ENCODE peak calls at places on chromosomes 1 and 21, in ten cellular contexts. Q is glutamatergic neuron, H is NB4, Y is stomach, G is progenitor cell of endocrine pancreas, M is tibial nerve, L is fibroblast of mammary gland, I is B cell, X is cardiac fibroblast, R is mucosa of descending colon. V is an unnamed sample.

GRCh38 chr1:167105150-167105840 is 11.4 kb downstream of the STYXL2 start:
- DNase-seq in Q (no peak), L (no peak), I (no peak), H (peak; percentile 4), R (no peak), G (no peak), M (no peak), X (no peak), Y (no peak), V (no peak)

GRCh38 chr21:35265170-35265877 is 216.2 kb upstream of the RUNX1 start:
- DNase-seq in I (no peak), Y (no peak), X (peak; percentile 86), Q (no peak), G (no peak), H (no peak), R (no peak), M (no peak), L (peak; percentile 93), V (no peak)

GRCh38 chr1:64877598-64877997 is 88.8 kb downstream of the JAK1 start:
- DNase-seq in L (no peak), H (no peak), M (no peak), Y (no peak), Q (no peak), X (no peak), I (no peak), R (no peak), G (no peak), V (no peak)

GRCh38 chr1:199272690-199273089 is 633.9 kb downstream of the PTPRC start:
- DNase-seq in Q (no peak), I (no peak), G (no peak), R (no peak), H (no peak), M (no peak), L (peak; percentile 80), Y (peak; percentile 63), X (peak; percentile 95), V (no peak)

GRCh38 chr1:183735069-183735860 is 69.7 kb upstream of the RGL1 start:
- DNase-seq in L (peak; percentile 22), G (no peak), X (peak; percentile 29), H (no peak), M (no peak), Y (no peak), Q (no peak), I (no peak), R (no peak), V (no peak)

GRCh38 chr1:224339422-224340033 is 9.6 kb upstream of the NVL start:
- DNase-seq in X (no peak), M (no peak), R (no peak), I (no peak), G (no peak), L (no peak), Q (no peak), Y (no peak), H (no peak), V (no peak)

GRCh38 chr1:33852711-33853110 is 11.2 kb upstream of the HMGB4 start:
- DNase-seq in M (no peak), X (no peak), Q (no peak), I (no peak), H (no peak), R (no peak), G (no peak), Y (no peak), L (peak; percentile 53), V (no peak)

GRCh38 chr21:31255846-31256395 is 88.1 kb downstream of the TIAM1 start:
- DNase-seq in H (no peak), I (no peak), G (no peak), R (no peak), L (no peak), Q (no peak), Y (no peak), M (no peak), X (no peak), V (no peak)

GRCh38 chr1:167409183-167409582 is 109.1 kb downstream of the CD247 start:
- DNase-seq in Q (no peak), G (no peak), L (no peak), X (no peak), M (no peak), H (peak; percentile 15), I (no peak), Y (no peak), R (peak; percentile 33), V (no peak)

GRCh38 chr1:163115887-163116286 is 46.7 kb downstream of the RGS4 start:
- DNase-seq in M (no peak), L (no peak), X (no peak), Y (no peak), Q (no peak), G (no peak), R (no peak), I (no peak), H (no peak), V (no peak)

GRCh38 chr1:30661311-30661710 is 62.1 kb downstream of the MATN1 start:
- DNase-seq in Q (no peak), M (no peak), R (no peak), G (no peak), H (no peak), I (no peak), Y (no peak), L (no peak), X (no peak), V (no peak)

GRCh38 chr1:230375795-230376194 is 50.3 kb downstream of the PGBD5 start:
- DNase-seq in I (no peak), L (no peak), R (no peak), M (no peak), H (no peak), G (no peak), X (no peak), Q (no peak), Y (no peak), V (no peak)

GRCh38 chr21:15894596-15894995 is 164.8 kb downstream of the USP25 start:
- DNase-seq in R (no peak), M (no peak), H (peak; percentile 5), Y (no peak), X (peak; percentile 55), L (peak; percentile 51), I (no peak), G (no peak), Q (no peak), V (no peak)

GRCh38 chr21:44870748-44871495 is 2.6 kb downstream of the PTTG1IP start:
- DNase-seq in Q (no peak), Y (peak; percentile 56), M (no peak), R (peak; percentile 57), G (no peak), I (no peak), L (no peak), X (peak; percentile 22), H (no peak), V (no peak)

GRCh38 chr1:12622506-12622905 is 4.5 kb upstream of the DHRS3 start:
- DNase-seq in R (no peak), Y (peak; percentile 76), H (no peak), G (no peak), Q (no peak), M (no peak), I (no peak), X (no peak), L (no peak), V (no peak)

GRCh38 chr1:212234431-212235298 is 50.5 kb upstream of the PPP2R5A start:
- DNase-seq in X (peak; percentile 94), G (no peak), Y (no peak), L (peak; percentile 97), R (no peak), H (peak; percentile 90), Q (no peak), M (no peak), I (no peak), V (no peak)

GRCh38 chr1:25026757-25027450 is 96.8 kb upstream of the RUNX3 start:
- DNase-seq in Q (no peak), I (no peak), M (no peak), G (no peak), X (no peak), R (no peak), Y (no peak), H (no peak), L (no peak), V (no peak)
- TF ChIP-seq CTCF in Q (no peak), I (no peak), M (no peak), G (no peak), X (no peak), R (no peak), Y (no peak), H (no peak), L (no peak), V (no peak)

DNA sequence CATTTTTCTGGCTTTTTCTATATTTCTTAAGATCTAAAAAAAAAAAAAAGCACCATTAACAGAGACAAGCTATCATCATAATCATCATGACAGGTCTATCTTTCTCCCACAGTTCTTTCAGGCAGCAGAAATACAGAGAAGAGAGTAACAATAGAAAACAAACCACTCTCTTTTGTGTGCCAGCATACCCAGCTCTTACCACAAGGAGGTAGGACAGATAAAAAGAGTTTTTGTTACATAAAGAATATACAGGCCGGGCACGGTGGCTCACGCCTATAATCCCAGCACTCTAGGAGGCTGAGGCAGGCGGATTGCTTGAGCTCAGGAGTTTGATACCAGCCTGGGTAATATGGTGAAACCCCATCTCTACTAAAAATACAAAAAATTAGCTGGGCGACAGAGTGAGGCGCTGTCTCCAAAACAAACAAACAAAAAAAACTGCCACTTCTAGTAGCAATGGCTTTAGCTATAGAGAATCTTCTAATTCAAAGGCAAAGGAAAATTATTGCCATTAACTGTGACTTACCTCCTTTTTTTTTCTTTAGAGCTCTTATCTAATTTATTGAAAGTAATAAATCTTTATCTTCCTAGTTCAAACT is 39.7 kb downstream of the ANKRD13C start:
- DNase-seq in X (no peak), I (no peak), M (no peak), L (no peak), G (no peak), Y (no peak), Q (no peak), H (no peak), R (no peak), V (no peak)
- TF ChIP-seq CTCF in X (no peak), I (no peak), M (no peak), L (no peak), G (peak; percentile 12), Y (no peak), Q (no peak), H (no peak), R (no peak), V (no peak)

GRCh38 chr1:222930097-222930496 is 115.3 kb downstream of the DISP1 start:
- DNase-seq in Y (no peak), M (no peak), X (no peak), L (no peak), I (no peak), Q (no peak), R (no peak), H (no peak), G (no peak), V (no peak)
- TF ChIP-seq CTCF in Y (no peak), M (no peak), X (no peak), L (no peak), I (no peak), Q (no peak), R (no peak), H (no peak), G (no peak), V (no peak)

DNA sequence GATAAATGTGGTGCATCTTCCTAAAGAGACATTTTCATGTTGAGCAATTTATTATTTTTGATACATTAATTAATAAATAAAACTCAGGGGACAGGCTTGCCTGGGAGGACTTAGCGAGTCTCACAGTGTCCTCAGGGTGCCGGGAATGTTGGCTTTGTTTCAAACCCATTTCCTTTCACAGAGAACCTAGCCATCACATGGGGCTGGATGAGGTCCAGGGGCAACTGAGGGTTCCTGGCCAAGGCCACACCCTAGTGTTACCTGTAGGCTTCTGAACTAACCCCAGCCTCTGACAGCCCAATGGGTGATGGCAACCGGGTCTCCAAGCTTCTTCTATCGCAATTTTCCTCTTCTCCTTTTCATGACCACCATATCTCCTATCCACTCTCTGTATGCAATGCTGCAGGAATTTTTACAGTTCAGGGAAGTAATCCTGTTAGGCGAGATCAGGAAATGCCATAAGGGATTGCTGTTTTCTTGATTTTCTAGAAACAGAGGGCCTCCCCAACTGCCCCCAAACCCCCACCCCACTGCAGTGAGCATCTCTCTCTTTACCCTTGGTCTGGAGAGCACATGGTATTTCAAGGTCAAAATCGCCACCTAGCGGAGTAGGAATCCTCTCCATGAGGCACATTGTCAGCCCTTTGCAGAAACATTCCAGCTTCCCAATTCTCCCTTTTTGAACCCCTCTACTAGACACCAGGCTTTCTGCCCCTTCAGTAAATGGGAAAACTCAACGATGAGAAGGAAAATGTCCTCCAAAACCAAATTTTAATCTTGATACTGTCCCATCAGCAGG is 22.1 kb upstream of the SMYD3 start:
- DNase-seq in H (no peak), Q (no peak), L (no peak), X (no peak), M (no peak), R (no peak), I (no peak), G (no peak), Y (no peak), V (no peak)
- TF ChIP-seq CTCF in H (no peak), Q (no peak), L (no peak), X (no peak), M (no peak), R (no peak), I (no peak), G (no peak), Y (no peak), V (no peak)

V was measured in omental fat pad.